ENCODE peak calls at places on chromosome X, in seven cellular contexts. A is globus pallidus; D is colonic mucosa; Y is naive thymus-derived CD4-positive, alpha-beta T cell; Z is naive B cell; B is GM12865; Q is iris pigment epithelial cell. O is an unnamed sample.

GRCh38 chrX:150517303-150517896 is 51.0 kb upstream of the MTM1 start:
- DNase-seq in Q (peak), D (no peak), B (no peak), A (no peak), Y (no peak), Z (no peak), O (peak)

GRCh38 chrX:1072637-1073377 is 139.6 kb downstream of the CRLF2 start:
- DNase-seq in Z (no peak), B (no peak), Y (no peak), A (no peak), D (no peak), Q (no peak), O (no peak)

GRCh38 chrX:71493111-71493613 is 39.7 kb upstream of the OGT start:
- DNase-seq in D (no peak), Y (no peak), Q (peak), A (no peak), B (no peak), Z (no peak), O (no peak)

GRCh38 chrX:63511361-63511760 is 160.2 kb upstream of the SPIN4 start:
- DNase-seq in A (no peak), Q (no peak), B (no peak), D (no peak), Z (no peak), Y (no peak), O (no peak)

GRCh38 chrX:65677954-65678469 is 10.6 kb downstream of the MSN start:
- DNase-seq in A (no peak), Q (peak), D (no peak), Y (no peak), Z (no peak), B (no peak), O (peak)

GRCh38 chrX:30343206-30343605 is 34.0 kb upstream of the NR0B1 start:
- DNase-seq in A (no peak), D (no peak), Y (no peak), Q (no peak), Z (no peak), B (no peak), O (no peak)

GRCh38 chrX:48573690-48574269 is 504 bp upstream of the RBM3 start:
- DNase-seq in D (peak), B (no peak), Z (no peak), Y (peak), Q (no peak), A (no peak), O (peak)

GRCh38 chrX:68725966-68726365 is 78.5 kb downstream of the STARD8 start:
- DNase-seq in Z (no peak), Q (no peak), A (no peak), Y (no peak), B (no peak), D (no peak), O (no peak)

GRCh38 chrX:136395271-136395670 is 92.5 kb upstream of the BRS3 start:
- DNase-seq in A (no peak), D (no peak), Q (peak), B (no peak), Z (no peak), Y (no peak), O (no peak)

GRCh38 chrX:153511784-153512500 is 5.5 kb upstream of the ATP2B3 start:
- DNase-seq in Z (no peak), Q (no peak), D (no peak), A (no peak), B (no peak), Y (no peak), O (no peak)

GRCh38 chrX:44055638-44056037 is 82.4 kb upstream of the NDP start:
- DNase-seq in D (no peak), B (no peak), A (no peak), Q (no peak), Y (no peak), Z (no peak), O (no peak)

O was measured in brain microvascular endothelial cell.